ENCODE peak calls at places on chromosomes 7 and 10, in eight cellular contexts. Y, G, Q, R, B, F, W and V are unnamed samples. For H3K36me3, the result is how much of the 10 kb centered on the place peaks cover.

GRCh38 chr10:23522345-23522744 is 83.5 kb downstream of the OTUD1 start:
- DNase-seq in F (no peak), W (no peak), Q (no peak), R (no peak), G (no peak), Y (no peak), B (no peak), V (no peak)

GRCh38 chr10:25701651-25702050 is 232.4 kb upstream of the MYO3A start:
- DNase-seq in F (no peak), W (no peak), Q (no peak), B (no peak), G (no peak), Y (no peak), R (no peak), V (peak)

GRCh38 chr10:86644412-86645110 is 9.8 kb upstream of the OPN4 start:
- DNase-seq in R (no peak), B (peak), F (no peak), G (no peak), W (peak), Q (no peak), Y (no peak), V (peak)

GRCh38 chr7:11931306-11931705 is 99.3 kb upstream of the THSD7A start:
- DNase-seq in G (no peak), R (no peak), Y (no peak), F (no peak), Q (no peak), B (no peak), W (no peak), V (no peak)

GRCh38 chr7:71303566-71303965 is 171.6 kb downstream of the GALNT17 start:
- DNase-seq in Y (no peak), G (no peak), Q (no peak), R (no peak), F (no peak), W (no peak), B (no peak), V (no peak)

GRCh38 chr10:12790270-12790669 is 211.2 kb downstream of the CCDC3 start:
- DNase-seq in B (no peak), Y (no peak), G (no peak), Q (no peak), W (no peak), R (no peak), F (no peak), V (no peak)

GRCh38 chr7:48355346-48355745 is 184.1 kb downstream of the ABCA13 start:
- DNase-seq in F (no peak), W (no peak), R (no peak), Q (no peak), B (no peak), G (no peak), Y (no peak), V (no peak)

GRCh38 chr10:18545626-18546025 is 105.8 kb downstream of the NSUN6 start:
- DNase-seq in F (no peak), R (no peak), G (no peak), Q (no peak), W (peak), Y (no peak), B (no peak), V (no peak)

GRCh38 chr10:89591111-89591795 is 53.8 kb downstream of the PANK1 start:
- DNase-seq in Q (no peak), F (peak), B (peak), G (no peak), Y (no peak), R (no peak), W (peak), V (no peak)

GRCh38 chr7:35430547-35431153 is 176.8 kb upstream of the TBX20 start:
- DNase-seq in B (no peak), W (no peak), R (no peak), G (no peak), Y (no peak), F (no peak), Q (no peak), V (no peak)

GRCh38 chr7:137032436-137032835 is 164.0 kb downstream of the CHRM2 start:
- DNase-seq in B (no peak), Q (no peak), F (no peak), R (no peak), G (no peak), W (peak), Y (no peak), V (no peak)

GRCh38 chr7:101273126-101273525 is 28.2 kb upstream of the FIS1 start:
- DNase-seq in R (no peak), W (no peak), F (no peak), B (no peak), Q (no peak), G (no peak), Y (no peak), V (no peak)

GRCh38 chr7:74262639-74263398 is 8.6 kb upstream of the RFC2 start:
- DNase-seq in F (no peak), Y (no peak), Q (no peak), B (no peak), G (no peak), W (no peak), R (no peak), V (no peak)

GRCh38 chr7:117468174-117468573 is 11.7 kb upstream of the CFTR start:
- DNase-seq in G (no peak), Q (no peak), R (no peak), B (no peak), Y (no peak), W (no peak), F (no peak), V (no peak)

GRCh38 chr7:90760892-90761291 is 164.8 kb downstream of the CDK14 start:
- DNase-seq in Q (no peak), G (no peak), B (no peak), R (no peak), F (no peak), W (no peak), Y (no peak), V (no peak)

GRCh38 chr7:143884978-143885559 is 16.9 kb downstream of the TCAF1 start:
- DNase-seq in G (peak), Y (no peak), F (peak), B (peak), W (peak), R (peak), Q (no peak), V (peak)

GRCh38 chr10:127102176-127102575 is 94.2 kb downstream of the INSYN2A start:
- DNase-seq in W (no peak), Q (no peak), Y (no peak), F (no peak), B (no peak), G (no peak), R (no peak), V (no peak)
- TF ChIP-seq POLR2A in W (no peak), Q (no peak), Y (no peak), F (no peak), B (no peak), G (no peak), R (no peak), V (no peak)

GRCh38 chr10:129956902-129957673 is 7.0 kb downstream of the EBF3 start:
- DNase-seq in Q (no peak), G (no peak), B (no peak), R (no peak), Y (no peak), W (no peak), F (no peak), V (no peak)

GRCh38 chr10:129959544-129960492 is 4.3 kb downstream of the EBF3 start:
- DNase-seq in W (no peak), Y (no peak), F (no peak), R (no peak), Q (no peak), G (no peak), B (no peak), V (no peak)

GRCh38 chr10:129956285-129956649 is 7.8 kb downstream of the EBF3 start:
- DNase-seq in Q (no peak), F (no peak), W (no peak), G (no peak), R (no peak), B (no peak), Y (no peak), V (no peak)

GRCh38 chr10:129958686-129959543 is 5.2 kb downstream of the EBF3 start:
- DNase-seq in Q (no peak), R (no peak), F (no peak), B (no peak), G (no peak), W (no peak), Y (no peak), V (no peak)

DNA sequence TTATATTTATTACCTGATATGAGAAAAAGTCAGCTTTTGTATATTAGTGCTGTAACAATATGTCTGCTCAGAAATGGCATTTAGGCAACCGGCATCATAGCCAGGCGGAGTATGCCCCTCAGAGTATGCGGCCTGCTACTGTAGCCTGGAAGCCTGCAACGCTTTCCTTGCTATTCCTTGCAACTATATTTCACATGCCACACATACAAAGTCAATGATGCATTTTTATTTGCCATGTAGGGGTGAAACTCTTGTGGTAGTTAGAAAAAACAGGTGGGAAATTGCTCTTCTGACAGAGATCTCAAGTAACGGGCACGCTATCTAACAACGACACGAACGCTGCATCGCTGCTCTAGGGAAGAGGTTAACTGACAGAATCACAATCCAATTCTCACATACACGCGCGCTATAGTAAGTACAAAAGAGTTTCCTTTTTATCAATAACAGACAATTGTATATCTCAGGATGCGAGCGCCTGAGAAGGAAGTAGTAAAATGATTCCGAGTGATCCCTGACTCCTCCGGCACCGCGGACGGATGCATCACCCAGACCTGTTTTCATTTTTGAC is 5.9 kb downstream of the EBF3 start:
- DNase-seq in F (no peak), Q (no peak), R (no peak), G (no peak), B (no peak), Y (no peak), W (no peak), V (no peak)
- H3K4me3 ChIP-seq in F (no peak), Q (peak), R (peak), G (no peak), B (peak), Y (no peak), W (no peak), V (peak)

DNA sequence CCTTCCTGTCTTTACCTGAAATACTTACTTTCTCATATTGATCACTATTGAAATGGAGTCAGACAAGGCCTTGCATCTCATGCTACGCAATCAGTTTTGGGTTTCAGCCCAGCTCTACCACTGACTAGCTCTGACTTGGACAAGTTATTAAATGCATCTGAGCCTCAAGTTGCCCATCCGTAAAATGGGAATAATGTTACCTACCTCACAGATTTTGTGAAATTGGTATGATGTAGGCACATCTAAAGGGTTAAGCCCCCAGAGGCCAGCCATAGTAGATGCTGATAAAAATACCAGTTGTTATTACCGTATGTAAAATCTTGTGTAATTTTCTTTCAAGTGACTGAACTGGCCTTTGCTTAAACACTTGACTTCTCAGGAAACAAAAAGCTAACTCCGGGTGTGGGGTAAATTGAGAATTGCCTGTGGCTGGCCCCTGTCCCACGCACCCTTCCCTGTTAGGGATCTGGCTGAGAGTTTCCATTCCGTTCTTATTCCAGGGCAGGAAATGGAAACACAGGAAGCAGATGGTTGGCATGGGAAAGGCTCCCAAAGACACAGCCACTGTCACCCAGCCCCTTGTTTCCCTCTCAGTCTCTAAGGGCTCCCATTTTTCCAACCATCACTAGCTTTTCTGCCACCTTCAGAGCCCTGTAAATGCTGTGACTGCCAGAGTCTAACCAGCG is 7.6 kb downstream of the DUSP5 start:
- DNase-seq in R (no peak), B (no peak), Y (no peak), W (no peak), F (no peak), Q (no peak), G (no peak), V (no peak)
- H3K36me3 ChIP-seq in R (under half), B (under half), Y (under half), W (under half), F (under half), Q (under half), G (under half), V (under half)

GRCh38 chr10:117471344-117471874 is 71.1 kb upstream of the EMX2 start:
- DNase-seq in W (no peak), R (no peak), Q (no peak), B (no peak), G (no peak), Y (no peak), F (no peak), V (no peak)

GRCh38 chr10:117476281-117476680 is 66.3 kb upstream of the EMX2 start:
- DNase-seq in Y (no peak), R (no peak), Q (no peak), F (no peak), G (no peak), B (no peak), W (no peak), V (no peak)

GRCh38 chr10:117470733-117471132 is 71.8 kb upstream of the EMX2 start:
- DNase-seq in W (no peak), Y (no peak), G (no peak), B (no peak), R (no peak), Q (no peak), F (no peak), V (no peak)

GRCh38 chr10:117476716-117477115 is 65.8 kb upstream of the EMX2 start:
- DNase-seq in W (no peak), B (no peak), Q (no peak), G (no peak), F (no peak), Y (no peak), R (no peak), V (no peak)

GRCh38 chr10:117472872-117473271 is 69.7 kb upstream of the EMX2 start:
- DNase-seq in B (no peak), G (no peak), R (no peak), Y (no peak), F (no peak), Q (no peak), W (no peak), V (no peak)
- TF ChIP-seq POLR2A in B (no peak), G (no peak), R (no peak), Y (no peak), F (no peak), Q (no peak), W (no peak), V (no peak)

DNA sequence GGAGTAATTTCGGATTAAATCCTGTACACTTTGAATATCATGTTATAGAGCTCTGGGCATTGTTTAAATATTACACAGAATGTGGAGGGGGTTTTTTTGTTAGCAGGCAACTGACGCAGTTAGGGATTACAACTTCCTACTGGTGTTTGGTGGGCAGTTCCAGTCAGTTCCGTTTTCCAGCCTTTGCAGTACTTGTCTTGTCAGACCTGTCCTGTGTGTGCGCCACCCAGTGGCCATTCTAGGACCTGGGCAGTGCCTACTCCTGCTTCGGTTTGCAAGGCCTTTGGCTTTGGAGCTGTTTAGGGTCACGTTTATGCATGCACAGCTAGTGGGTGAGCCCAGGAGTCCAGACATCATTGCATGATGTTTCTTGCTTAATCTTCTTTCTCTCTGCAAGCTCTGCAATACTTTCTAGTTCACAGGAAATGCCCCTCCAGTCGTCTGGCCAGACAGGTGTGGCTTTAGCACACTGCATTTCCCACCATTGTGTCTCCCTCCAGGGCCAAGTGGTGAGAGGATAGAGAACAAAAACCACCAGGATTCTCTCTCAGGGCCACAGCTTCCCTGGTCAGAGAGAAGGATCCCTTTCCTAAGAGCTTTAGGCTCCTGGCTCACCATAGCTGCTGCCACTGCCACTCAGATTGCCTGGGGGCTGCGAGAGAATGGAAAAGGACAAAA is 96.5 kb upstream of the TARP start:
- DNase-seq in W (peak), B (peak), Q (peak), G (peak), F (peak), Y (peak), R (peak), V (peak)
- H3K4me3 ChIP-seq in W (no peak), B (no peak), Q (peak), G (no peak), F (no peak), Y (no peak), R (no peak), V (no peak)

GRCh38 chr7:44212018-44212417 is 11.2 kb downstream of the YKT6 start:
- DNase-seq in W (no peak), R (no peak), Y (no peak), G (no peak), B (no peak), F (no peak), Q (no peak), V (no peak)
- H3K36me3 ChIP-seq in W (half or more), R (under half), Y (under half), G (under half), B (half or more), F (under half), Q (half or more), V (half or more)

DNA sequence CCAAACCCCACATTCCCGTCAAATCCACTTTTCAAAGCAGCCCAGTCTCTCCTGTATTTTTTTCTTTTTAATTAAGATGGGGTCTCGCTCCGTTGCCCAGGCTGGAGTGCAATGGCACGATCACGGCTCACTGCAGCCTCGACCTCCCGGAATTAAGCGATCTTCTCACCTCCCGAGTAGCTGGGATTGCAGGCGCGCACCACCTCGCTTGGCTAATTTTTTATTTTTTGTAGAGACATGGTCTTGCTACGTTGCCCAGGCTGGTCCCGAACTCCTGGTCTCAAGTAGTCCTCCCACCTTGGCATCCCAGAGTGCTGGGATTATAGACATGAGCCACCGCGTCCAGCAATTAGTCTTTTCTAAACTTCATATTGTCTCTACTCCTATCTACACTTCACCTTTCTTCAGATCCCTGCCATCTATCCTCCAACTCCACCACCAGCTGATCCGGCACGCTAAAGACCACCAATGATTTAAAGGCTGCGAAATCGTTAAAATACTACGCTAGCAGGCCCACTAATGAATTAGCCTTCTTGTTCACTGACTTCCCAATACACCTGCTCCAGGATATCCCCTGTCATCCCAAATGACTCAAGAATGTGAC is 525 bp upstream of the CHUK start:
- DNase-seq in F (no peak), Q (no peak), G (peak), R (no peak), W (no peak), Y (no peak), B (no peak), V (no peak)
- TF ChIP-seq POLR2A in F (no peak), Q (no peak), G (no peak), R (no peak), W (no peak), Y (no peak), B (peak), V (no peak)

DNA sequence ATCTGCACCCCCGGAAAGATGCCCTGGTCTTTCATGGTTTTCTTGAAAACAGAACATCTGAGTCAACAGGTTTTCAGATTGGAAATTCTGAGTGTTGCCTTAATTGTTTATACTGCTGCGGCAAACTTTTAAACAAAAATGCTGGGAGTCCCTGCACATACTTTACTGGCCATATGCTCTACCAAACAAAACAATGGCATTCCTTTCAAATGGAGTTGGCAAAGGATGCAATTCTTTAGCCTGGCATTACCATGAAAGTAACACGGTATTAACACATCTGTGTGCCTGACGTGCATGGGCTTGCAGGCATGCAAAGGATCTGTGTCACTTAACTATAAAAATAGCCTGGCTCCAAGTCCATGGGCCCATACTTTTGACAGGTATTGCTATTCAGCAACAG is 4.2 kb downstream of the INHBA start:
- DNase-seq in R (no peak), B (peak), Q (no peak), W (peak), Y (no peak), G (no peak), F (no peak), V (no peak)
- H3K4me3 ChIP-seq in R (peak), B (no peak), Q (no peak), W (peak), Y (no peak), G (peak), F (no peak), V (peak)